ENCODE peak calls at places on chromosomes 5 and 9, in eight cellular contexts. G, Q, Y, U, C, J, M and K are unnamed samples.

GRCh38 chr5:138662599-138662998 is 87.4 kb upstream of the HSPA9 start:
- DNase-seq in G (peak), Q (no peak), Y (no peak), U (no peak), C (no peak), J (no peak), M (no peak), K (no peak)

GRCh38 chr9:77879344-77880089 is 152.1 kb downstream of the GNAQ start:
- DNase-seq in G (no peak), Q (no peak), Y (no peak), U (no peak), C (no peak), J (no peak), M (no peak), K (no peak)

GRCh38 chr9:136399176-136400037 is 563 bp downstream of the SNAPC4 start:
- DNase-seq in G (peak), Q (no peak), Y (peak), U (no peak), C (no peak), J (peak), M (peak), K (peak)

GRCh38 chr5:104266161-104266560 is 703.6 kb upstream of the NUDT12 start:
- DNase-seq in G (no peak), Q (no peak), Y (no peak), U (no peak), C (no peak), J (no peak), M (no peak), K (no peak)

GRCh38 chr5:138339086-138339456 is 1.0 kb downstream of the FAM53C start:
- DNase-seq in G (no peak), Q (no peak), Y (no peak), U (no peak), C (no peak), J (peak), M (peak), K (no peak)

GRCh38 chr9:134971196-134971595 is 53.5 kb upstream of the FCN1 start:
- DNase-seq in G (peak), Q (no peak), Y (no peak), U (no peak), C (no peak), J (no peak), M (no peak), K (no peak)

GRCh38 chr5:142814122-142814521 is 43.9 kb downstream of the ARHGAP26 start:
- DNase-seq in G (no peak), Q (no peak), Y (no peak), U (no peak), C (no peak), J (no peak), M (no peak), K (no peak)

GRCh38 chr5:142954455-142954854 is 184.3 kb downstream of the ARHGAP26 start:
- DNase-seq in G (no peak), Q (no peak), Y (no peak), U (no peak), C (no peak), J (no peak), M (no peak), K (no peak)

GRCh38 chr5:179323026-179323571 is 22.2 kb downstream of the ADAMTS2 start:
- DNase-seq in G (peak), Q (no peak), Y (no peak), U (no peak), C (no peak), J (no peak), M (no peak), K (no peak)

GRCh38 chr5:137137013-137137632 is 362.0 kb downstream of the SPOCK1 start:
- DNase-seq in G (no peak), Q (no peak), Y (no peak), U (no peak), C (no peak), J (no peak), M (no peak), K (no peak)

GRCh38 chr5:132050136-132050535 is 10.3 kb upstream of the IL3 start:
- DNase-seq in G (no peak), Q (no peak), Y (no peak), U (no peak), C (no peak), J (no peak), M (no peak), K (no peak)

GRCh38 chr9:129895376-129896268 is 60.4 kb downstream of the USP20 start:
- DNase-seq in G (peak), Q (no peak), Y (no peak), U (no peak), C (no peak), J (no peak), M (no peak), K (no peak)

GRCh38 chr9:15377625-15378252 is 44.9 kb upstream of the SNAPC3 start:
- DNase-seq in G (no peak), Q (no peak), Y (no peak), U (no peak), C (no peak), J (no peak), M (no peak), K (no peak)

GRCh38 chr5:154519375-154519774 is 41.3 kb upstream of the HAND1 start:
- DNase-seq in G (no peak), Q (no peak), Y (no peak), U (no peak), C (no peak), J (peak), M (no peak), K (no peak)

GRCh38 chr5:64207978-64208377 is 42.3 kb downstream of the RNF180 start:
- DNase-seq in G (no peak), Q (no peak), Y (no peak), U (no peak), C (no peak), J (no peak), M (no peak), K (no peak)

GRCh38 chr9:120621941-120622340 is 42.0 kb upstream of the CDK5RAP2 start:
- DNase-seq in G (no peak), Q (no peak), Y (no peak), U (no peak), C (no peak), J (no peak), M (no peak), K (no peak)

GRCh38 chr9:31275419-31275818 is 1109.0 kb upstream of the ACO1 start:
- DNase-seq in G (no peak), Q (no peak), Y (no peak), U (no peak), C (no peak), J (no peak), M (no peak), K (no peak)

GRCh38 chr5:16957305-16958165 is 21.4 kb upstream of the MYO10 start:
- DNase-seq in G (no peak), Q (no peak), Y (peak), U (no peak), C (no peak), J (no peak), M (no peak), K (no peak)

GRCh38 chr5:54733101-54733500 is 215.5 kb downstream of the SNX18 start:
- DNase-seq in G (no peak), Q (no peak), Y (no peak), U (no peak), C (no peak), J (no peak), M (no peak), K (no peak)

GRCh38 chr5:180875860-180876426 is 14.9 kb upstream of the ZFP62 start:
- DNase-seq in G (no peak), Q (no peak), Y (no peak), U (no peak), C (no peak), J (no peak), M (no peak), K (no peak)

GRCh38 chr5:135885031-135885430 is 10.6 kb downstream of the IL9 start:
- DNase-seq in G (no peak), Q (no peak), Y (no peak), U (no peak), C (no peak), J (no peak), M (no peak), K (no peak)

GRCh38 chr5:72539726-72540125 is 32.5 kb upstream of the ZNF366 start:
- DNase-seq in G (no peak), Q (no peak), Y (no peak), U (no peak), C (no peak), J (no peak), M (no peak), K (no peak)

GRCh38 chr5:149638136-149638535 is 56.8 kb downstream of the ARHGEF37 start:
- DNase-seq in G (no peak), Q (no peak), Y (no peak), U (no peak), C (no peak), J (no peak), M (no peak), K (no peak)

GRCh38 chr9:76637426-76637825 is 126.8 kb upstream of the PCA3 start:
- DNase-seq in G (no peak), Q (no peak), Y (no peak), U (no peak), C (no peak), J (no peak), M (no peak), K (no peak)

GRCh38 chr5:108983456-108984092 is 235.9 kb downstream of the FER start:
- DNase-seq in G (no peak), Q (no peak), Y (peak), U (no peak), C (no peak), J (no peak), M (no peak), K (no peak)

GRCh38 chr5:133627180-133627579 is 14.8 kb upstream of the FSTL4 start:
- DNase-seq in G (no peak), Q (no peak), Y (no peak), U (no peak), C (no peak), J (no peak), M (no peak), K (no peak)

GRCh38 chr5:17216176-17216973 is 1.1 kb upstream of the BASP1 start:
- DNase-seq in G (peak), Q (peak), Y (peak), U (no peak), C (peak), J (peak), M (peak), K (peak)

GRCh38 chr5:156475831-156476551 is 149.0 kb downstream of the SGCD start:
- DNase-seq in G (no peak), Q (peak), Y (peak), U (no peak), C (no peak), J (peak), M (no peak), K (no peak)

GRCh38 chr5:148443998-148444397 is 60.2 kb downstream of the FBXO38 start:
- DNase-seq in G (peak), Q (peak), Y (peak), U (no peak), C (peak), J (peak), M (peak), K (peak)

GRCh38 chr5:135251099-135251498 is 147.9 kb downstream of the MACROH2A1 start:
- DNase-seq in G (no peak), Q (no peak), Y (no peak), U (no peak), C (peak), J (no peak), M (no peak), K (no peak)

GRCh38 chr9:124010665-124011321 is 775 bp upstream of the LHX2 start:
- DNase-seq in G (no peak), Q (no peak), Y (no peak), U (no peak), C (no peak), J (no peak), M (peak), K (no peak)

GRCh38 chr5:78763659-78764189 is 115.2 kb upstream of the LHFPL2 start:
- DNase-seq in G (no peak), Q (no peak), Y (no peak), U (no peak), C (no peak), J (no peak), M (no peak), K (no peak)

GRCh38 chr5:32916648-32917047 is 205.5 kb downstream of the NPR3 start:
- DNase-seq in G (no peak), Q (no peak), Y (peak), U (no peak), C (no peak), J (peak), M (no peak), K (no peak)

GRCh38 chr9:78612089-78612488 is 315.2 kb downstream of the PSAT1 start:
- DNase-seq in G (no peak), Q (no peak), Y (no peak), U (no peak), C (no peak), J (no peak), M (no peak), K (no peak)

GRCh38 chr5:112551437-112552018 is 132.5 kb upstream of the EPB41L4A start:
- DNase-seq in G (no peak), Q (no peak), Y (peak), U (peak), C (no peak), J (peak), M (peak), K (peak)

GRCh38 chr9:98795970-98796363 is 388 bp downstream of the ANKS6 start:
- DNase-seq in G (peak), Q (no peak), Y (peak), U (no peak), C (no peak), J (peak), M (no peak), K (no peak)

GRCh38 chr5:93580387-93581100 is 475 bp downstream of the NR2F1-AS1 start:
- DNase-seq in G (no peak), Q (no peak), Y (no peak), U (no peak), C (no peak), J (no peak), M (no peak), K (no peak)

GRCh38 chr5:107968998-107969397 is 298.3 kb upstream of the EFNA5 start:
- DNase-seq in G (no peak), Q (no peak), Y (peak), U (no peak), C (no peak), J (no peak), M (no peak), K (no peak)